ENCODE peak calls at places on chromosomes 5 and 9, in seven cellular contexts. H, W, B, F, P, L and O are unnamed samples.

GRCh38 chr5:35239911-35240610 is 9.8 kb upstream of the PRLR start:
- DNase-seq in H (no peak), W (no peak), B (no peak), F (no peak), P (no peak), L (no peak), O (no peak)

GRCh38 chr5:140366770-140367630 is 7.0 kb downstream of the SLC4A9 start:
- DNase-seq in H (no peak), W (peak), B (no peak), F (no peak), P (no peak), L (no peak), O (no peak)

GRCh38 chr5:33662721-33663435 is 222.1 kb downstream of the TARS1 start:
- DNase-seq in H (peak), W (no peak), B (no peak), F (no peak), P (no peak), L (no peak), O (no peak)

GRCh38 chr5:164073013-164073535 is 567.7 kb downstream of the MAT2B start:
- DNase-seq in H (no peak), W (no peak), B (no peak), F (no peak), P (no peak), L (no peak), O (no peak)

GRCh38 chr5:128329542-128329941 is 208.5 kb downstream of the FBN2 start:
- DNase-seq in H (no peak), W (no peak), B (no peak), F (no peak), P (no peak), L (no peak), O (no peak)

GRCh38 chr5:164505791-164506190 is 1000.4 kb downstream of the MAT2B start:
- DNase-seq in H (no peak), W (no peak), B (no peak), F (no peak), P (no peak), L (no peak), O (no peak)

GRCh38 chr9:95627802-95628201 is 111.0 kb upstream of the PTCH1 start:
- DNase-seq in H (peak), W (no peak), B (no peak), F (no peak), P (no peak), L (no peak), O (no peak)

GRCh38 chr9:79193506-79194223 is 378.1 kb upstream of the TLE4 start:
- DNase-seq in H (no peak), W (no peak), B (no peak), F (no peak), P (no peak), L (no peak), O (no peak)

GRCh38 chr5:673837-674629 is 19.1 kb downstream of the TPPP start:
- DNase-seq in H (no peak), W (no peak), B (no peak), F (no peak), P (no peak), L (no peak), O (no peak)

GRCh38 chr9:36862206-36863145 is 171.6 kb downstream of the PAX5 start:
- DNase-seq in H (peak), W (peak), B (peak), F (no peak), P (no peak), L (no peak), O (peak)

GRCh38 chr5:134114886-134115805 is 665 bp downstream of the TCF7 start:
- DNase-seq in H (peak), W (peak), B (peak), F (no peak), P (no peak), L (peak), O (peak)

GRCh38 chr5:128378636-128379035 is 159.4 kb downstream of the FBN2 start:
- DNase-seq in H (no peak), W (no peak), B (no peak), F (no peak), P (no peak), L (no peak), O (no peak)

GRCh38 chr9:112074250-112075008 is 100.7 kb downstream of the SUSD1 start:
- DNase-seq in H (peak), W (peak), B (peak), F (no peak), P (no peak), L (peak), O (peak)

GRCh38 chr5:138352071-138352721 is at the start of gene KDM3B:
- DNase-seq in H (peak), W (peak), B (peak), F (peak), P (peak), L (peak), O (peak)